ENCODE peak calls at places on chromosomes 16 and 17, in five cellular contexts. One of them, this sample, is unnamed.

GRCh38 chr17:67679721-67680120 is 38.0 kb upstream of the NOL11 start:
- DNase-seq in HS-5: no peak
- DNase-seq in iris pigment epithelial cell: no peak
- DNase-seq in mesendoderm: no peak
- DNase-seq in stimulated activated CD8-positive, alpha-beta memory T cell treated with anti-CD3 and anti-CD28 coated beads, Interleukin-4, amount 100 ng/mL, for 1 hour: no peak
- DNase-seq in this sample: no peak

GRCh38 chr17:62760059-62760887 is 47.8 kb downstream of the MARCHF10 start:
- DNase-seq in HS-5: no peak
- DNase-seq in iris pigment epithelial cell: peak
- DNase-seq in mesendoderm: no peak
- DNase-seq in stimulated activated CD8-positive, alpha-beta memory T cell treated with anti-CD3 and anti-CD28 coated beads, Interleukin-4, amount 100 ng/mL, for 1 hour: no peak
- DNase-seq in this sample: no peak

GRCh38 chr16:71628810-71629209 is 2.8 kb downstream of the MARVELD3 start:
- DNase-seq in HS-5: no peak
- DNase-seq in iris pigment epithelial cell: peak
- DNase-seq in mesendoderm: peak
- DNase-seq in stimulated activated CD8-positive, alpha-beta memory T cell treated with anti-CD3 and anti-CD28 coated beads, Interleukin-4, amount 100 ng/mL, for 1 hour: no peak
- DNase-seq in this sample: no peak

GRCh38 chr16:74954763-74955162 is 30.2 kb downstream of the WDR59 start:
- DNase-seq in HS-5: no peak
- DNase-seq in iris pigment epithelial cell: no peak
- DNase-seq in mesendoderm: no peak
- DNase-seq in stimulated activated CD8-positive, alpha-beta memory T cell treated with anti-CD3 and anti-CD28 coated beads, Interleukin-4, amount 100 ng/mL, for 1 hour: no peak
- DNase-seq in this sample: no peak

GRCh38 chr16:80113876-80114574 is 426.8 kb upstream of the DYNLRB2 start:
- DNase-seq in HS-5: no peak
- DNase-seq in iris pigment epithelial cell: no peak
- DNase-seq in mesendoderm: peak
- DNase-seq in stimulated activated CD8-positive, alpha-beta memory T cell treated with anti-CD3 and anti-CD28 coated beads, Interleukin-4, amount 100 ng/mL, for 1 hour: no peak
- DNase-seq in this sample: no peak

GRCh38 chr17:79332011-79332410 is 257.4 kb downstream of the ENGASE start:
- DNase-seq in HS-5: no peak
- DNase-seq in iris pigment epithelial cell: no peak
- DNase-seq in mesendoderm: peak
- DNase-seq in stimulated activated CD8-positive, alpha-beta memory T cell treated with anti-CD3 and anti-CD28 coated beads, Interleukin-4, amount 100 ng/mL, for 1 hour: no peak
- DNase-seq in this sample: no peak

GRCh38 chr17:16909472-16909871 is 62.4 kb downstream of the TNFRSF13B start:
- DNase-seq in HS-5: no peak
- DNase-seq in iris pigment epithelial cell: no peak
- DNase-seq in mesendoderm: no peak
- DNase-seq in stimulated activated CD8-positive, alpha-beta memory T cell treated with anti-CD3 and anti-CD28 coated beads, Interleukin-4, amount 100 ng/mL, for 1 hour: no peak
- DNase-seq in this sample: no peak

GRCh38 chr16:17302620-17303019 is 168.1 kb downstream of the XYLT1 start:
- DNase-seq in HS-5: no peak
- DNase-seq in iris pigment epithelial cell: no peak
- DNase-seq in mesendoderm: no peak
- DNase-seq in stimulated activated CD8-positive, alpha-beta memory T cell treated with anti-CD3 and anti-CD28 coated beads, Interleukin-4, amount 100 ng/mL, for 1 hour: no peak
- DNase-seq in this sample: no peak

GRCh38 chr16:9260665-9261064 is 169.2 kb downstream of the HAPSTR1 start:
- DNase-seq in HS-5: no peak
- DNase-seq in iris pigment epithelial cell: no peak
- DNase-seq in mesendoderm: no peak
- DNase-seq in stimulated activated CD8-positive, alpha-beta memory T cell treated with anti-CD3 and anti-CD28 coated beads, Interleukin-4, amount 100 ng/mL, for 1 hour: no peak
- DNase-seq in this sample: no peak

GRCh38 chr17:57286372-57287105 is 30.2 kb downstream of the MSI2 start:
- DNase-seq in HS-5: no peak
- DNase-seq in iris pigment epithelial cell: peak
- DNase-seq in mesendoderm: no peak
- DNase-seq in stimulated activated CD8-positive, alpha-beta memory T cell treated with anti-CD3 and anti-CD28 coated beads, Interleukin-4, amount 100 ng/mL, for 1 hour: no peak
- DNase-seq in this sample: no peak

GRCh38 chr17:20092292-20092867 is 83.2 kb downstream of the SPECC1 start:
- DNase-seq in HS-5: no peak
- DNase-seq in iris pigment epithelial cell: no peak
- DNase-seq in mesendoderm: no peak
- DNase-seq in stimulated activated CD8-positive, alpha-beta memory T cell treated with anti-CD3 and anti-CD28 coated beads, Interleukin-4, amount 100 ng/mL, for 1 hour: no peak
- DNase-seq in this sample: no peak

GRCh38 chr17:82065193-82065637 is 389 bp downstream of the DUS1L start:
- DNase-seq in HS-5: no peak
- DNase-seq in iris pigment epithelial cell: peak
- DNase-seq in mesendoderm: no peak
- DNase-seq in stimulated activated CD8-positive, alpha-beta memory T cell treated with anti-CD3 and anti-CD28 coated beads, Interleukin-4, amount 100 ng/mL, for 1 hour: no peak
- DNase-seq in this sample: no peak

GRCh38 chr16:60991886-60992285 is 1044.4 kb downstream of the CDH8 start:
- DNase-seq in HS-5: no peak
- DNase-seq in iris pigment epithelial cell: no peak
- DNase-seq in mesendoderm: peak
- DNase-seq in stimulated activated CD8-positive, alpha-beta memory T cell treated with anti-CD3 and anti-CD28 coated beads, Interleukin-4, amount 100 ng/mL, for 1 hour: no peak
- DNase-seq in this sample: no peak

GRCh38 chr16:81634380-81635121 is 144.5 kb upstream of the PLCG2 start:
- DNase-seq in HS-5: no peak
- DNase-seq in iris pigment epithelial cell: peak
- DNase-seq in mesendoderm: peak
- DNase-seq in stimulated activated CD8-positive, alpha-beta memory T cell treated with anti-CD3 and anti-CD28 coated beads, Interleukin-4, amount 100 ng/mL, for 1 hour: no peak
- DNase-seq in this sample: no peak